ENCODE peak calls at places on chromosome 10, in nine cellular contexts. One of them, this sample, is unnamed.

GRCh38 chr10:24869354-24870016 is 82.9 kb downstream of the PRTFDC1 start:
- DNase-seq in colonic mucosa: peak; percentile 65
- DNase-seq in activated naive CD4-positive, alpha-beta T cell: no peak
- DNase-seq in transverse colon: no peak
- DNase-seq in kidney epithelial cell: no peak
- DNase-seq in T-cell: no peak
- DNase-seq in aorta: no peak
- DNase-seq in brain microvascular endothelial cell: no peak
- DNase-seq in effector CD4-positive, alpha-beta T cell: no peak
- DNase-seq in this sample: no peak

GRCh38 chr10:1684991-1685390 is 52.3 kb downstream of the ADARB2 start:
- DNase-seq in T-cell: no peak
- DNase-seq in effector CD4-positive, alpha-beta T cell: no peak
- DNase-seq in brain microvascular endothelial cell: no peak
- DNase-seq in aorta: no peak
- DNase-seq in transverse colon: no peak
- DNase-seq in colonic mucosa: no peak
- DNase-seq in activated naive CD4-positive, alpha-beta T cell: no peak
- DNase-seq in kidney epithelial cell: no peak
- DNase-seq in this sample: no peak

GRCh38 chr10:30562787-30563186 is 66.8 kb downstream of the LYZL2 start:
- DNase-seq in colonic mucosa: no peak
- DNase-seq in aorta: no peak
- DNase-seq in activated naive CD4-positive, alpha-beta T cell: no peak
- DNase-seq in transverse colon: no peak
- DNase-seq in effector CD4-positive, alpha-beta T cell: no peak
- DNase-seq in brain microvascular endothelial cell: no peak
- DNase-seq in T-cell: no peak
- DNase-seq in kidney epithelial cell: no peak
- DNase-seq in this sample: no peak

GRCh38 chr10:122112021-122112616 is 123.2 kb downstream of the TACC2 start:
- DNase-seq in effector CD4-positive, alpha-beta T cell: no peak
- DNase-seq in colonic mucosa: peak; percentile 37
- DNase-seq in kidney epithelial cell: no peak
- DNase-seq in transverse colon: peak; percentile 20
- DNase-seq in activated naive CD4-positive, alpha-beta T cell: no peak
- DNase-seq in aorta: no peak
- DNase-seq in brain microvascular endothelial cell: peak; percentile 45
- DNase-seq in T-cell: no peak
- DNase-seq in this sample: no peak

GRCh38 chr10:58746470-58747185 is 234.0 kb downstream of the BICC1 start:
- DNase-seq in transverse colon: no peak
- DNase-seq in aorta: no peak
- DNase-seq in effector CD4-positive, alpha-beta T cell: no peak
- DNase-seq in brain microvascular endothelial cell: no peak
- DNase-seq in T-cell: no peak
- DNase-seq in activated naive CD4-positive, alpha-beta T cell: no peak
- DNase-seq in kidney epithelial cell: no peak
- DNase-seq in colonic mucosa: no peak
- DNase-seq in this sample: no peak

GRCh38 chr10:101935431-101935830 is 91.8 kb upstream of the KCNIP2 start:
- DNase-seq in brain microvascular endothelial cell: no peak
- DNase-seq in activated naive CD4-positive, alpha-beta T cell: no peak
- DNase-seq in T-cell: no peak
- DNase-seq in kidney epithelial cell: no peak
- DNase-seq in effector CD4-positive, alpha-beta T cell: no peak
- DNase-seq in colonic mucosa: no peak
- DNase-seq in aorta: no peak
- DNase-seq in transverse colon: no peak
- DNase-seq in this sample: no peak

GRCh38 chr10:11446133-11446532 is 165.3 kb downstream of the USP6NL start:
- DNase-seq in brain microvascular endothelial cell: no peak
- DNase-seq in effector CD4-positive, alpha-beta T cell: no peak
- DNase-seq in colonic mucosa: no peak
- DNase-seq in transverse colon: no peak
- DNase-seq in aorta: no peak
- DNase-seq in kidney epithelial cell: no peak
- DNase-seq in activated naive CD4-positive, alpha-beta T cell: no peak
- DNase-seq in T-cell: no peak
- DNase-seq in this sample: no peak

GRCh38 chr10:85492684-85493083 is 873.9 kb downstream of the GRID1 start:
- DNase-seq in transverse colon: no peak
- DNase-seq in colonic mucosa: no peak
- DNase-seq in kidney epithelial cell: no peak
- DNase-seq in effector CD4-positive, alpha-beta T cell: no peak
- DNase-seq in aorta: no peak
- DNase-seq in activated naive CD4-positive, alpha-beta T cell: no peak
- DNase-seq in T-cell: no peak
- DNase-seq in brain microvascular endothelial cell: no peak
- DNase-seq in this sample: no peak

GRCh38 chr10:4262449-4262848 is 477.4 kb upstream of the KLF6 start:
- DNase-seq in aorta: no peak
- DNase-seq in kidney epithelial cell: no peak
- DNase-seq in T-cell: no peak
- DNase-seq in activated naive CD4-positive, alpha-beta T cell: no peak
- DNase-seq in brain microvascular endothelial cell: no peak
- DNase-seq in colonic mucosa: no peak
- DNase-seq in effector CD4-positive, alpha-beta T cell: no peak
- DNase-seq in transverse colon: no peak
- DNase-seq in this sample: no peak

GRCh38 chr10:18113881-18114280 is 26.3 kb upstream of the CACNB2 start:
- DNase-seq in transverse colon: no peak
- DNase-seq in T-cell: no peak
- DNase-seq in effector CD4-positive, alpha-beta T cell: no peak
- DNase-seq in kidney epithelial cell: no peak
- DNase-seq in brain microvascular endothelial cell: no peak
- DNase-seq in aorta: no peak
- DNase-seq in colonic mucosa: no peak
- DNase-seq in activated naive CD4-positive, alpha-beta T cell: no peak
- DNase-seq in this sample: no peak

GRCh38 chr10:79081353-79082034 is 12.7 kb downstream of the ZMIZ1 start:
- DNase-seq in colonic mucosa: no peak
- DNase-seq in brain microvascular endothelial cell: peak; percentile 91
- DNase-seq in aorta: no peak
- DNase-seq in kidney epithelial cell: no peak
- DNase-seq in transverse colon: no peak
- DNase-seq in activated naive CD4-positive, alpha-beta T cell: no peak
- DNase-seq in T-cell: no peak
- DNase-seq in effector CD4-positive, alpha-beta T cell: no peak
- DNase-seq in this sample: no peak

GRCh38 chr10:7551891-7552731 is 114.7 kb downstream of the ITIH5 start:
- DNase-seq in kidney epithelial cell: no peak
- DNase-seq in colonic mucosa: no peak
- DNase-seq in aorta: no peak
- DNase-seq in transverse colon: no peak
- DNase-seq in brain microvascular endothelial cell: no peak
- DNase-seq in effector CD4-positive, alpha-beta T cell: no peak
- DNase-seq in activated naive CD4-positive, alpha-beta T cell: no peak
- DNase-seq in T-cell: no peak
- DNase-seq in this sample: no peak

GRCh38 chr10:13892871-13893270 is 306.1 kb downstream of the PRPF18 start:
- DNase-seq in colonic mucosa: no peak
- DNase-seq in effector CD4-positive, alpha-beta T cell: no peak
- DNase-seq in activated naive CD4-positive, alpha-beta T cell: no peak
- DNase-seq in aorta: no peak
- DNase-seq in transverse colon: no peak
- DNase-seq in T-cell: no peak
- DNase-seq in brain microvascular endothelial cell: no peak
- DNase-seq in kidney epithelial cell: no peak
- DNase-seq in this sample: no peak